ENCODE peak calls at places on chromosomes 11 and 22, in five cellular contexts. B, V, R, T and N are unnamed samples.

GRCh38 chr11:129853508-129854228 is 38.0 kb downstream of the TMEM45B start:
- DNase-seq in B (peak; percentile 22), T (no peak), V (peak; percentile 89), R (no peak), N (no peak)

GRCh38 chr11:63869686-63870085 is 30.8 kb downstream of the MARK2 start:
- DNase-seq in B (no peak), R (no peak), V (no peak), T (no peak), N (no peak)

GRCh38 chr22:27671413-27671721 is 130.2 kb downstream of the MN1 start:
- DNase-seq in R (no peak), V (no peak), B (no peak), T (no peak), N (no peak)

GRCh38 chr11:37505406-37505805 is 907.4 kb upstream of the RAG2 start:
- DNase-seq in V (no peak), T (no peak), R (no peak), B (no peak), N (no peak)

GRCh38 chr11:71182791-71183556 is 69.4 kb downstream of the SHANK2 start:
- DNase-seq in R (no peak), T (no peak), B (no peak), V (no peak), N (no peak)

GRCh38 chr11:44619931-44620725 is 54.7 kb downstream of the CD82 start:
- DNase-seq in R (peak; percentile 12), T (no peak), V (peak; percentile 17), B (no peak), N (no peak)

GRCh38 chr11:73230931-73231330 is 12.8 kb downstream of the P2RY2 start:
- DNase-seq in V (no peak), B (no peak), T (no peak), R (no peak), N (no peak)

GRCh38 chr11:14894657-14895598 is 2.9 kb upstream of the CYP2R1 start:
- DNase-seq in T (no peak), B (peak; percentile 27), R (peak; percentile 30), V (no peak), N (no peak)

GRCh38 chr22:43482310-43482625 is 70.5 kb downstream of the MPPED1 start:
- DNase-seq in R (no peak), V (no peak), T (no peak), B (no peak), N (no peak)

GRCh38 chr11:107275632-107276031 is 182.0 kb downstream of the CWF19L2 start:
- DNase-seq in R (no peak), B (no peak), V (no peak), T (no peak), N (no peak)

GRCh38 chr22:50676211-50676636 is 3.6 kb downstream of the SHANK3 start:
- DNase-seq in T (no peak), R (no peak), B (no peak), V (no peak), N (no peak)

GRCh38 chr22:49825944-49826602 is 1.6 kb downstream of the BRD1 start:
- DNase-seq in T (peak; percentile 40), B (no peak), R (no peak), V (peak; percentile 40), N (no peak)

GRCh38 chr22:35489225-35489624 is 51.4 kb upstream of the RASD2 start:
- DNase-seq in T (no peak), V (no peak), B (no peak), R (no peak), N (no peak)

GRCh38 chr11:96113100-96113710 is 189.3 kb upstream of the MTMR2 start:
- DNase-seq in T (no peak), B (no peak), R (no peak), V (no peak), N (no peak)

GRCh38 chr22:30767656-30768055 is 73.0 kb downstream of the OSBP2 start:
- DNase-seq in R (no peak), T (no peak), V (no peak), B (no peak), N (no peak)

GRCh38 chr11:126080206-126080941 is 17.7 kb upstream of the CDON start:
- DNase-seq in B (no peak), R (no peak), T (no peak), V (no peak), N (no peak)

GRCh38 chr11:34757026-34757451 is 136.1 kb downstream of the EHF start:
- DNase-seq in B (no peak), V (no peak), R (no peak), T (no peak), N (no peak)

GRCh38 chr11:107293677-107294344 is 163.8 kb downstream of the CWF19L2 start:
- DNase-seq in R (no peak), T (peak; percentile 5), B (no peak), V (no peak), N (no peak)

GRCh38 chr11:83070044-83070877 is 1.4 kb downstream of the RAB30 start:
- DNase-seq in V (no peak), R (no peak), T (peak; percentile 44), B (no peak), N (no peak)

GRCh38 chr11:64094463-64095223 is 58.9 kb downstream of the FLRT1 start:
- DNase-seq in B (no peak), V (no peak), T (peak; percentile 74), R (no peak), N (no peak)

GRCh38 chr11:75760710-75761493 is 7.7 kb upstream of the DGAT2 start:
- DNase-seq in T (peak; percentile 53), V (no peak), R (no peak), B (no peak), N (no peak)

DNA sequence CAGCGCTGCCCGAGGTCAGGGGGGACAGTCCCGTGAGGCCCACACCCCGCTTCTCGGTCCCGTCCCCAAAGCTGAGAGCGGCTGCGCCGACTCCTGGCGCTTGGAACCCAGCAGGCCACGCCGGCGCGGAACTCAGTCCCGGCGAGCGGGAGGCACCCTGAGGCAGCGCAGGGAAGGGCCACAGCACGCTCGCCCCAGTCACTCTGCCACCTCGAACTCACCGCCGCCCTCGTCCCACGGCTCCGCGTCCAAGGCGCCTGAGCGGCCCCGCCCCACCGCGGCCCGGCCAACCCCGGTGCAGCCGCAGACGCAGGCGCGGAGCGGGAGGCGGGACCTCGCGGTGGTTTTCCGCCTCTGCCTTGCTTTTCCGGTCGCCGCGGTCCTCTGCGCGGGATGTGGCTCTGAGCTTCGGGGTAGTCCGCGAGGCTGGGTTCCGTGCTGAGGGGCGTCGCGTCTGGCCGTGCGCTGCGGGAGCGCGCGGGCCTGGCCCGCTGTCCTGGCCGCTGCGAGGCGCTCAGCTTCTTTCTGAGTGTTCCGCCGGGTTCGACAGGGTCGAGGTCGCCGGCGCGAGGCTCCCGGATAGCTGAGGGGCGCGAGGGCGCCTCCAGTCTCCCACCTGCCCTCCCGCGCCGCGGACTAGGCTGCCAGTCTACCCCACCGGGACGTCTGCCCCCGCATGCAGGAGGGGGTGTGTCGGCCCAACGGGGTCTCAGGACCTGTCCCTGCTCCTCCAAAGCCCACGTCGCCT is at the start of gene CDPF1:
- DNase-seq in T (peak; percentile 65), B (peak; percentile 94), V (peak; percentile 94), R (peak; percentile 95), N (peak; percentile 29)
- TF ChIP-seq CTCF in T (no peak), B (no peak), V (no peak), R (peak; percentile 10), N (no peak)

DNA sequence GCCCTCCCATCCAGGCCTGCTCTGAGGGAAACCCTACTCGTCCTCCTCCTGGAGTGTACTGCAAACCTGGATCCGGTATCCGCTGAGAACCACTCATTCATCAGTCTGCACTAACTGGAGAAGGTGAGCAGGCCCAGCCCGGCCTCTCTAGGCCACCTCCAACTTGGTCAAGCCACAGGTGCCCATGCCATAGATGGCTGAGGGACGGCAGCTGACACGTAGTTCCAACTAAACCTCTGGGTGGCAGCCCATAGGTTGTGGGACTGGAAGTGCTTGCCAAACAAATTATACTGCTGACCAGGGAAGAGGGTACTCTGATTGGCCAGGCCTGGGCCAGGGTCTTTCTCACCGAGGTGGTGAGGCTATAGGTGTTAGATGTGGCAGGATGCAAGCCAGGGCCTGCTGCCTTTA is 5.9 kb downstream of the KCNQ1OT1 start:
- DNase-seq in T (no peak), R (peak; percentile 7), B (no peak), V (no peak), N (no peak)
- TF ChIP-seq CTCF in T (no peak), R (no peak), B (no peak), V (no peak), N (no peak)

GRCh38 chr11:2398664-2399355 is 1.7 kb upstream of the TSSC4 start:
- DNase-seq in R (no peak), V (no peak), B (no peak), T (no peak), N (no peak)
- TF ChIP-seq CTCF in R (peak; percentile 8), V (no peak), B (no peak), T (no peak), N (no peak)

DNA sequence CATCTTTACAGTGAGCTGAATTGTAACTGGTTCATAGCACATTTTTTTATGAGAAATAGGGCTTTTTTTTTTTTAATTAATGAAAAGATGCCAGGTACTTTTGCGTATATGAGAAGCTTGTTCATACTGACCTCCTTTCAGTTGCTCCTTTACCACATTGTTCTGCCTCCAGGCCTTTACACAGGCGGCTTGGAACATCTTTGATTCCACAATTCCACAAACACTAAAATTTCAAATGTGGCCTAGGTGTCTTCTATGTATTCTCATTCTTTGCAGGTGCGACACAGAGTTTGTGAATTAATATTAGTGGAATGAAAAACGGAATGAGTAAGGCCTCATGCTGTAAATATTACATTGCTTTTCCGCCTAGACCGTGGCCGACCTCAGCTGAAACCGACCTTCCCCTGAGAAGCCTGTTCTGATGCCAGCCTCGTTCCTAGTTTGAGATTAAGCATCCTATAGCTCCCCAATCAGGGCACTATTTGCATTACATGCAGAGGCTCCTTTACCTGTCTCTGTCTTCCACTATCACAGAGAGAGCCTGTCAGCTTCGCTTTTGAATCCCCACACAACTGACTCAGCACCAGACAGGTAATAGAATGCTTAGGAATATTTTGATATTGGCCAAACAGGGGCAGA is 125.8 kb downstream of the LDLRAD3 start:
- DNase-seq in T (no peak), V (no peak), B (no peak), R (no peak), N (no peak)
- TF ChIP-seq CTCF in T (peak; percentile 18), V (no peak), B (no peak), R (no peak), N (peak; percentile 13)

GRCh38 chr11:103928040-103928555 is 108.3 kb upstream of the DDI1 start:
- DNase-seq in T (no peak), R (no peak), B (no peak), V (no peak), N (no peak)

GRCh38 chr11:103924166-103925013 is 112.0 kb upstream of the DDI1 start:
- DNase-seq in B (no peak), V (no peak), T (no peak), R (no peak), N (no peak)

GRCh38 chr11:103926990-103927389 is 109.5 kb upstream of the DDI1 start:
- DNase-seq in B (no peak), V (no peak), R (no peak), T (no peak), N (no peak)

GRCh38 chr11:103929168-103929903 is 107.1 kb upstream of the DDI1 start:
- DNase-seq in T (no peak), V (no peak), B (no peak), R (no peak), N (no peak)

DNA sequence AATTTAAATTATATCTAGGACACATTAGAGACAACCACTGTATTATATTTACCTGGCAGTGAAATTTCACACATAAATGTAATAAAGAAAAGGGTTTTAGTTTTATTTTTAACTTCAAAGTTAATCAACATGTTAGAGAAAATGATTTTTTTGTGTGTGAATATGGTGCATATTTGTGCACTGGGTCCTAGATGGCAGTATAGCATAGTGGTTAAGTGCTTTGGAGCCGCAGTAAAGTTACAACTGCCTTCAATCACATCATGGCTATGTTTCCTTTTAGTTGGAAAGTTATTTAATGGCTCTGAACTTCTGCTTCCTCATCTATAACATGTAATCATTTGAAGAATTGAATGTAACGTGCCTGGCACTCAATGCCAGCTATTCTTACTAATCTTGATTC is 108.9 kb upstream of the DDI1 start:
- DNase-seq in B (no peak), V (no peak), T (no peak), R (no peak), N (no peak)
- TF ChIP-seq CTCF in B (peak; percentile 32), V (peak; percentile 35), T (peak; percentile 45), R (peak; percentile 57), N (no peak)

GRCh38 chr11:11621881-11622706 is at the start of gene GALNT18:
- DNase-seq in V (peak; percentile 93), R (peak; percentile 94), T (peak; percentile 74), B (peak; percentile 93), N (no peak)
- TF ChIP-seq CTCF in V (peak; percentile 69), R (peak; percentile 67), T (peak; percentile 33), B (peak; percentile 64), N (peak; percentile 73)